ENCODE peak calls at places on chromosomes 2 and 18, in four cellular contexts. One of them, this sample, is unnamed.

GRCh38 chr18:2792395-2792794 is 54.4 kb upstream of the EMILIN2 start:
- DNase-seq in T-helper 17 cell: no peak
- DNase-seq in nephron progenitor cell: no peak
- DNase-seq in stimulated activated CD8-positive, alpha-beta memory T cell treated with anti-CD3 and anti-CD28 coated beads, Interleukin-4, amount 100 ng/mL, for 48 hours: no peak
- DNase-seq in this sample: no peak

GRCh38 chr2:55973673-55974072 is 50.1 kb upstream of the EFEMP1 start:
- DNase-seq in T-helper 17 cell: no peak
- DNase-seq in stimulated activated CD8-positive, alpha-beta memory T cell treated with anti-CD3 and anti-CD28 coated beads, Interleukin-4, amount 100 ng/mL, for 48 hours: no peak
- DNase-seq in nephron progenitor cell: no peak
- DNase-seq in this sample: no peak

GRCh38 chr18:73942081-73942625 is 205.5 kb downstream of the FBXO15 start:
- DNase-seq in T-helper 17 cell: no peak
- DNase-seq in stimulated activated CD8-positive, alpha-beta memory T cell treated with anti-CD3 and anti-CD28 coated beads, Interleukin-4, amount 100 ng/mL, for 48 hours: no peak
- DNase-seq in nephron progenitor cell: no peak
- DNase-seq in this sample: no peak

GRCh38 chr2:96116879-96117533 is 635 bp upstream of the ADRA2B start:
- DNase-seq in nephron progenitor cell: peak; percentile 79
- DNase-seq in T-helper 17 cell: peak; percentile 55
- DNase-seq in stimulated activated CD8-positive, alpha-beta memory T cell treated with anti-CD3 and anti-CD28 coated beads, Interleukin-4, amount 100 ng/mL, for 48 hours: peak; percentile 77
- DNase-seq in this sample: peak; percentile 62

GRCh38 chr2:20599861-20600461 is 50.9 kb downstream of the HS1BP3 start:
- DNase-seq in nephron progenitor cell: peak; percentile 35
- DNase-seq in T-helper 17 cell: no peak
- DNase-seq in stimulated activated CD8-positive, alpha-beta memory T cell treated with anti-CD3 and anti-CD28 coated beads, Interleukin-4, amount 100 ng/mL, for 48 hours: no peak
- DNase-seq in this sample: peak; percentile 63

GRCh38 chr18:66410692-66411091 is 193.2 kb downstream of the CDH19 start:
- DNase-seq in stimulated activated CD8-positive, alpha-beta memory T cell treated with anti-CD3 and anti-CD28 coated beads, Interleukin-4, amount 100 ng/mL, for 48 hours: no peak
- DNase-seq in T-helper 17 cell: no peak
- DNase-seq in nephron progenitor cell: no peak
- DNase-seq in this sample: no peak

GRCh38 chr2:118844261-118845004 is 3.0 kb downstream of the EN1 start:
- DNase-seq in stimulated activated CD8-positive, alpha-beta memory T cell treated with anti-CD3 and anti-CD28 coated beads, Interleukin-4, amount 100 ng/mL, for 48 hours: no peak
- DNase-seq in T-helper 17 cell: no peak
- DNase-seq in nephron progenitor cell: no peak
- DNase-seq in this sample: no peak

GRCh38 chr2:136116813-136117390 is 1.0 kb downstream of the CXCR4 start:
- DNase-seq in T-helper 17 cell: peak; percentile 63
- DNase-seq in stimulated activated CD8-positive, alpha-beta memory T cell treated with anti-CD3 and anti-CD28 coated beads, Interleukin-4, amount 100 ng/mL, for 48 hours: peak; percentile 77
- DNase-seq in nephron progenitor cell: peak; percentile 46
- DNase-seq in this sample: peak; percentile 18

GRCh38 chr2:17851731-17852585 is 26.5 kb upstream of the KCNS3 start:
- DNase-seq in T-helper 17 cell: no peak
- DNase-seq in nephron progenitor cell: peak; percentile 63
- DNase-seq in stimulated activated CD8-positive, alpha-beta memory T cell treated with anti-CD3 and anti-CD28 coated beads, Interleukin-4, amount 100 ng/mL, for 48 hours: peak; percentile 52
- DNase-seq in this sample: peak; percentile 55

GRCh38 chr18:35029770-35030169 is 11.4 kb upstream of the MAPRE2 start:
- DNase-seq in stimulated activated CD8-positive, alpha-beta memory T cell treated with anti-CD3 and anti-CD28 coated beads, Interleukin-4, amount 100 ng/mL, for 48 hours: no peak
- DNase-seq in nephron progenitor cell: no peak
- DNase-seq in T-helper 17 cell: no peak
- DNase-seq in this sample: no peak

GRCh38 chr2:101509498-101510274 is 34.8 kb upstream of the RFX8 start:
- DNase-seq in stimulated activated CD8-positive, alpha-beta memory T cell treated with anti-CD3 and anti-CD28 coated beads, Interleukin-4, amount 100 ng/mL, for 48 hours: no peak
- DNase-seq in nephron progenitor cell: no peak
- DNase-seq in T-helper 17 cell: no peak
- DNase-seq in this sample: no peak

GRCh38 chr18:49580279-49580678 is 18.4 kb downstream of the LIPG start:
- DNase-seq in stimulated activated CD8-positive, alpha-beta memory T cell treated with anti-CD3 and anti-CD28 coated beads, Interleukin-4, amount 100 ng/mL, for 48 hours: no peak
- DNase-seq in T-helper 17 cell: no peak
- DNase-seq in nephron progenitor cell: no peak
- DNase-seq in this sample: no peak

GRCh38 chr2:43068053-43068471 is 158.3 kb downstream of the ZFP36L2 start:
- DNase-seq in T-helper 17 cell: no peak
- DNase-seq in nephron progenitor cell: no peak
- DNase-seq in stimulated activated CD8-positive, alpha-beta memory T cell treated with anti-CD3 and anti-CD28 coated beads, Interleukin-4, amount 100 ng/mL, for 48 hours: no peak
- DNase-seq in this sample: peak; percentile 59

GRCh38 chr18:2914185-2914584 is 67.4 kb downstream of the EMILIN2 start:
- DNase-seq in nephron progenitor cell: peak; percentile 52
- DNase-seq in stimulated activated CD8-positive, alpha-beta memory T cell treated with anti-CD3 and anti-CD28 coated beads, Interleukin-4, amount 100 ng/mL, for 48 hours: peak; percentile 23
- DNase-seq in T-helper 17 cell: no peak
- DNase-seq in this sample: no peak

GRCh38 chr2:38702413-38702812 is 36.5 kb downstream of the GALM start:
- DNase-seq in nephron progenitor cell: no peak
- DNase-seq in T-helper 17 cell: no peak
- DNase-seq in stimulated activated CD8-positive, alpha-beta memory T cell treated with anti-CD3 and anti-CD28 coated beads, Interleukin-4, amount 100 ng/mL, for 48 hours: no peak
- DNase-seq in this sample: no peak

GRCh38 chr18:38241736-38242135 is 676.1 kb upstream of the CELF4 start:
- DNase-seq in nephron progenitor cell: no peak
- DNase-seq in stimulated activated CD8-positive, alpha-beta memory T cell treated with anti-CD3 and anti-CD28 coated beads, Interleukin-4, amount 100 ng/mL, for 48 hours: no peak
- DNase-seq in T-helper 17 cell: no peak
- DNase-seq in this sample: no peak

GRCh38 chr2:64288321-64288931 is 144.2 kb upstream of the PELI1 start:
- DNase-seq in nephron progenitor cell: no peak
- DNase-seq in stimulated activated CD8-positive, alpha-beta memory T cell treated with anti-CD3 and anti-CD28 coated beads, Interleukin-4, amount 100 ng/mL, for 48 hours: no peak
- DNase-seq in T-helper 17 cell: no peak
- DNase-seq in this sample: no peak

GRCh38 chr2:191158751-191159150 is 8.0 kb upstream of the STAT4 start:
- DNase-seq in T-helper 17 cell: no peak
- DNase-seq in nephron progenitor cell: no peak
- DNase-seq in stimulated activated CD8-positive, alpha-beta memory T cell treated with anti-CD3 and anti-CD28 coated beads, Interleukin-4, amount 100 ng/mL, for 48 hours: no peak
- DNase-seq in this sample: no peak

GRCh38 chr2:9768388-9768787 is 74.9 kb upstream of the TAF1B start:
- DNase-seq in T-helper 17 cell: no peak
- DNase-seq in nephron progenitor cell: peak; percentile 74
- DNase-seq in stimulated activated CD8-positive, alpha-beta memory T cell treated with anti-CD3 and anti-CD28 coated beads, Interleukin-4, amount 100 ng/mL, for 48 hours: no peak
- DNase-seq in this sample: peak; percentile 50

GRCh38 chr2:8577573-8577972 is 104.3 kb upstream of the ID2 start:
- DNase-seq in nephron progenitor cell: no peak
- DNase-seq in T-helper 17 cell: no peak
- DNase-seq in stimulated activated CD8-positive, alpha-beta memory T cell treated with anti-CD3 and anti-CD28 coated beads, Interleukin-4, amount 100 ng/mL, for 48 hours: peak; percentile 23
- DNase-seq in this sample: no peak

GRCh38 chr2:128306931-128307460 is 11.7 kb downstream of the HS6ST1 start:
- DNase-seq in T-helper 17 cell: no peak
- DNase-seq in nephron progenitor cell: no peak
- DNase-seq in stimulated activated CD8-positive, alpha-beta memory T cell treated with anti-CD3 and anti-CD28 coated beads, Interleukin-4, amount 100 ng/mL, for 48 hours: no peak
- DNase-seq in this sample: no peak

GRCh38 chr2:179222076-179222475 is 42.6 kb downstream of the SESTD1 start:
- DNase-seq in T-helper 17 cell: no peak
- DNase-seq in stimulated activated CD8-positive, alpha-beta memory T cell treated with anti-CD3 and anti-CD28 coated beads, Interleukin-4, amount 100 ng/mL, for 48 hours: no peak
- DNase-seq in nephron progenitor cell: no peak
- DNase-seq in this sample: no peak

GRCh38 chr2:190607014-190607597 is 41.8 kb upstream of the NAB1 start:
- DNase-seq in nephron progenitor cell: peak; percentile 4
- DNase-seq in T-helper 17 cell: no peak
- DNase-seq in stimulated activated CD8-positive, alpha-beta memory T cell treated with anti-CD3 and anti-CD28 coated beads, Interleukin-4, amount 100 ng/mL, for 48 hours: no peak
- DNase-seq in this sample: no peak

GRCh38 chr2:142415461-142415860 is 284.6 kb upstream of the LRP1B start:
- DNase-seq in stimulated activated CD8-positive, alpha-beta memory T cell treated with anti-CD3 and anti-CD28 coated beads, Interleukin-4, amount 100 ng/mL, for 48 hours: no peak
- DNase-seq in T-helper 17 cell: no peak
- DNase-seq in nephron progenitor cell: no peak
- DNase-seq in this sample: no peak

GRCh38 chr18:75213610-75214009 is 3.0 kb downstream of the TSHZ1 start:
- DNase-seq in nephron progenitor cell: no peak
- DNase-seq in stimulated activated CD8-positive, alpha-beta memory T cell treated with anti-CD3 and anti-CD28 coated beads, Interleukin-4, amount 100 ng/mL, for 48 hours: no peak
- DNase-seq in T-helper 17 cell: no peak
- DNase-seq in this sample: no peak

GRCh38 chr18:31557446-31557845 is 34.2 kb upstream of the TTR start:
- DNase-seq in stimulated activated CD8-positive, alpha-beta memory T cell treated with anti-CD3 and anti-CD28 coated beads, Interleukin-4, amount 100 ng/mL, for 48 hours: no peak
- DNase-seq in nephron progenitor cell: no peak
- DNase-seq in T-helper 17 cell: no peak
- DNase-seq in this sample: no peak

GRCh38 chr2:675982-676646 is 1.1 kb downstream of the TMEM18 start:
- DNase-seq in T-helper 17 cell: peak; percentile 58
- DNase-seq in nephron progenitor cell: peak; percentile 63
- DNase-seq in stimulated activated CD8-positive, alpha-beta memory T cell treated with anti-CD3 and anti-CD28 coated beads, Interleukin-4, amount 100 ng/mL, for 48 hours: peak; percentile 54
- DNase-seq in this sample: peak; percentile 28

GRCh38 chr2:17135619-17136018 is 382.6 kb downstream of the RAD51AP2 start:
- DNase-seq in nephron progenitor cell: no peak
- DNase-seq in stimulated activated CD8-positive, alpha-beta memory T cell treated with anti-CD3 and anti-CD28 coated beads, Interleukin-4, amount 100 ng/mL, for 48 hours: no peak
- DNase-seq in T-helper 17 cell: no peak
- DNase-seq in this sample: no peak

GRCh38 chr2:219706823-219707281 is 79.4 kb downstream of the SLC4A3 start:
- DNase-seq in stimulated activated CD8-positive, alpha-beta memory T cell treated with anti-CD3 and anti-CD28 coated beads, Interleukin-4, amount 100 ng/mL, for 48 hours: no peak
- DNase-seq in nephron progenitor cell: no peak
- DNase-seq in T-helper 17 cell: no peak
- DNase-seq in this sample: no peak

GRCh38 chr2:212845941-212846340 is 305.5 kb downstream of the IKZF2 start:
- DNase-seq in nephron progenitor cell: no peak
- DNase-seq in stimulated activated CD8-positive, alpha-beta memory T cell treated with anti-CD3 and anti-CD28 coated beads, Interleukin-4, amount 100 ng/mL, for 48 hours: no peak
- DNase-seq in T-helper 17 cell: no peak
- DNase-seq in this sample: no peak

GRCh38 chr18:35085450-35086032 is 44.3 kb downstream of the MAPRE2 start:
- DNase-seq in stimulated activated CD8-positive, alpha-beta memory T cell treated with anti-CD3 and anti-CD28 coated beads, Interleukin-4, amount 100 ng/mL, for 48 hours: no peak
- DNase-seq in nephron progenitor cell: no peak
- DNase-seq in T-helper 17 cell: no peak
- DNase-seq in this sample: no peak

GRCh38 chr2:24018241-24018640 is 8.4 kb downstream of the MFSD2B start:
- DNase-seq in T-helper 17 cell: no peak
- DNase-seq in nephron progenitor cell: no peak
- DNase-seq in stimulated activated CD8-positive, alpha-beta memory T cell treated with anti-CD3 and anti-CD28 coated beads, Interleukin-4, amount 100 ng/mL, for 48 hours: no peak
- DNase-seq in this sample: no peak

GRCh38 chr18:79889569-79889968 is 61.9 kb downstream of the SLC66A2 start:
- DNase-seq in T-helper 17 cell: no peak
- DNase-seq in nephron progenitor cell: no peak
- DNase-seq in stimulated activated CD8-positive, alpha-beta memory T cell treated with anti-CD3 and anti-CD28 coated beads, Interleukin-4, amount 100 ng/mL, for 48 hours: no peak
- DNase-seq in this sample: no peak

GRCh38 chr2:237996041-237996593 is 29.3 kb downstream of the UBE2F start:
- DNase-seq in nephron progenitor cell: no peak
- DNase-seq in stimulated activated CD8-positive, alpha-beta memory T cell treated with anti-CD3 and anti-CD28 coated beads, Interleukin-4, amount 100 ng/mL, for 48 hours: no peak
- DNase-seq in T-helper 17 cell: no peak
- DNase-seq in this sample: no peak

GRCh38 chr2:19887508-19887907 is 14.3 kb downstream of the TTC32 start:
- DNase-seq in nephron progenitor cell: no peak
- DNase-seq in stimulated activated CD8-positive, alpha-beta memory T cell treated with anti-CD3 and anti-CD28 coated beads, Interleukin-4, amount 100 ng/mL, for 48 hours: no peak
- DNase-seq in T-helper 17 cell: no peak
- DNase-seq in this sample: no peak

GRCh38 chr2:213157242-213157641 is 5.8 kb upstream of the IKZF2 start:
- DNase-seq in nephron progenitor cell: no peak
- DNase-seq in stimulated activated CD8-positive, alpha-beta memory T cell treated with anti-CD3 and anti-CD28 coated beads, Interleukin-4, amount 100 ng/mL, for 48 hours: no peak
- DNase-seq in T-helper 17 cell: no peak
- DNase-seq in this sample: no peak

GRCh38 chr18:50847192-50847591 is 27.4 kb upstream of the MRO start:
- DNase-seq in nephron progenitor cell: no peak
- DNase-seq in stimulated activated CD8-positive, alpha-beta memory T cell treated with anti-CD3 and anti-CD28 coated beads, Interleukin-4, amount 100 ng/mL, for 48 hours: no peak
- DNase-seq in T-helper 17 cell: no peak
- DNase-seq in this sample: no peak

GRCh38 chr2:160914217-160914616 is 246.0 kb upstream of the TANK start:
- DNase-seq in nephron progenitor cell: no peak
- DNase-seq in T-helper 17 cell: no peak
- DNase-seq in stimulated activated CD8-positive, alpha-beta memory T cell treated with anti-CD3 and anti-CD28 coated beads, Interleukin-4, amount 100 ng/mL, for 48 hours: no peak
- DNase-seq in this sample: no peak